ENCODE peak calls at places on chromosome 16, in four cellular contexts. N is tibial nerve, P is heart left ventricle, B is sigmoid colon. M is an unnamed sample.

GRCh38 chr16:21684199-21684598 is 20.4 kb downstream of the OTOA start:
- DNase-seq in N (no peak), P (no peak), B (no peak), M (no peak)

GRCh38 chr16:66365588-66365987 is 903 bp upstream of the CDH5 start:
- DNase-seq in N (peak), P (peak), B (no peak), M (no peak)

GRCh38 chr16:48607056-48607825 is 2.7 kb downstream of the N4BP1 start:
- DNase-seq in N (no peak), P (no peak), B (no peak), M (no peak)

GRCh38 chr16:81544691-81545365 is 100.2 kb downstream of the CMIP start:
- DNase-seq in N (no peak), P (no peak), B (no peak), M (no peak)

GRCh38 chr16:88378836-88379693 is 3.7 kb upstream of the ZNF469 start:
- DNase-seq in N (no peak), P (peak), B (peak), M (no peak)

GRCh38 chr16:798666-799065 is 1.9 kb downstream of the GNG13 start:
- DNase-seq in N (no peak), P (no peak), B (no peak), M (no peak)

GRCh38 chr16:84582958-84583516 is 34.8 kb downstream of the COTL1 start:
- DNase-seq in N (no peak), P (no peak), B (no peak), M (no peak)

GRCh38 chr16:70660672-70661350 is 14.5 kb downstream of the IL34 start:
- DNase-seq in N (no peak), P (no peak), B (peak), M (no peak)

GRCh38 chr16:24645739-24646645 is 83.5 kb upstream of the TNRC6A start:
- DNase-seq in N (peak), P (no peak), B (peak), M (no peak)

GRCh38 chr16:85057948-85058347 is 30.4 kb downstream of the KIAA0513 start:
- DNase-seq in N (no peak), P (peak), B (no peak), M (no peak)

GRCh38 chr16:57941016-57941656 is 29.8 kb downstream of the CNGB1 start:
- DNase-seq in N (no peak), P (peak), B (no peak), M (no peak)

GRCh38 chr16:81708459-81709368 is 70.4 kb upstream of the PLCG2 start:
- DNase-seq in N (no peak), P (no peak), B (no peak), M (no peak)

GRCh38 chr16:1194665-1195392 is 30.2 kb downstream of the TPSG1 start:
- DNase-seq in N (no peak), P (no peak), B (no peak), M (no peak)

GRCh38 chr16:85531516-85531915 is 81.6 kb upstream of the GSE1 start:
- DNase-seq in N (no peak), P (peak), B (no peak), M (no peak)

GRCh38 chr16:17106243-17106791 is 364.4 kb downstream of the XYLT1 start:
- DNase-seq in N (no peak), P (no peak), B (no peak), M (no peak)

GRCh38 chr16:68298907-68299515 is 11.7 kb downstream of the SLC7A6OS start:
- DNase-seq in N (no peak), P (peak), B (peak), M (no peak)

GRCh38 chr16:21593530-21594289 is 5.7 kb upstream of the METTL9 start:
- DNase-seq in N (no peak), P (no peak), B (no peak), M (no peak)

GRCh38 chr16:4538386-4539235 is at the start of gene CDIP1:
- DNase-seq in N (peak), P (peak), B (peak), M (peak)
- TF ChIP-seq POLR2A in N (peak), P (peak), B (peak), M (peak)

GRCh38 chr16:89700100-89700648 is 1.3 kb downstream of the SPATA2L start:
- DNase-seq in N (peak), P (peak), B (peak), M (peak)

GRCh38 chr16:89705006-89705405 is 3.5 kb upstream of the SPATA2L start:
- DNase-seq in N (no peak), P (no peak), B (no peak), M (no peak)

GRCh38 chr16:89704281-89704680 is 2.8 kb upstream of the SPATA2L start:
- DNase-seq in N (no peak), P (no peak), B (no peak), M (no peak)

GRCh38 chr16:89700649-89701424 is 668 bp downstream of the SPATA2L start:
- DNase-seq in N (no peak), P (peak), B (no peak), M (peak)

DNA sequence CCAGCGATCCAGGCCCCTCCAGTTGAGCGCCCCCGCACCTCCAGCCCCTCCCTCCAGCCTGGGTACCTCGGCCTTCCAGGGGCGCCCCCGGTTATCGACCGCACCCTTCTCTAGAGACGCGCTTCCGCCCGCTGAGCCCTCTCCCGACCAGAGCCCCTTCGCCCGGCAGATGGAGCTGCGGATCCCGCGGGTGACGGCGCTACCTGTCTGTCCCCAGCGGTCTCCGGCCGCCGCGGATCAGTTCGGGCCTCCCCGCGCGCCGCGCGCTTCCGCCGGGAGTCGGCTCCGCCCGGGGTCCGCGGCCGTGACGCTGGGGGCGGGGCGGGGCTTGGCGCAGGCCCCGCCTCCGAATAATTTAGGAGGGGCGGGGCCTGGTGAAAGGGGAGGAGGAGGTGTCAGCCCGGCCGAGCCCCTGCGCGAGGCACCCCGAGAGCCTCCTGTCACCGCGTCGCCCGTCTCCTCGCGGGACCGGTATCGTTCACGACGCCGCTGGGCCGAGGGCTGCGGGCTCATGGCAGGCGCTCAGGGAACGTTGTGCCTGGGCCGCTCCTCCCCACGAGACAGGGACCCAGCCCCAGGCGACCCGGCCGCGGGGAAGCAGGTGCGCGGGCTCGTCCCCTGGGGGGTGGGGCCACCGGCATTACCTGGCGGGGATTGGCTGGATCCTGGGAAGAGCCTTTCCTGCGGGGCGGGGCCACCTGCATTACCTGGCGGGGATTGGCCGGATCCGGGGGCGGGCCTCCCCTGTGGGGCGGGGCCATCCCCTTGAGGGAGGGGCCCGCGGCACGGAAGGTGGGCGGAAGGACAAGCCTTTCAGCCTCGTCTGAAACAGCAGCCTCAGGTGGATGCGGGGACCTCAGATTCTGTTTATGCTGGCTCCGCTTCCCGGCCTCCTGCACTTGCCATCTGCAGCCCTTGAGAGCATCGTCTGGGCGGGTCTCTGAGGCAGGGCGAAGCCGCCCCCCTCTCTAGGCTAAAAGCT is at the start of gene SPATA2L:
- DNase-seq in N (peak), P (peak), B (peak), M (peak)
- TF ChIP-seq CTCF in N (peak), P (no peak), B (peak), M (peak)

DNA sequence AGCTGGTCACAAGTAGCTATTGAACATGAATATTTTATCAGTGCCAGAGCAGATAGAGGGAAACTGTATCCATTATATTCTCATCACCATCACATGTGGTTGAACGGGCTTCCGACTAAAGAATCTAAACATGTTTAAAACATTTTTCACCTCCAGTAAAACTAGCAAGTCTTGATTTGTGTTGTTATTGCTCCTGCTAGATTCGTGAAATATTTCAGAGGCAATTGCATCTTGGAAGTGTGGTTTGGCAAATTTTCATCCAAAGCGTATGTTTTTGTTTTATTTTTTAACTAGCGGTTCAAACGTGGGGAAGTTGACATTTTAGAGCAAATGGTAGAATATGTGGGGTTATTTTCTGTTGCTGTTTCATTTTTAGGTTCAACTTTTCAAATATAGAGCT is 483.0 kb downstream of the CDH13 start:
- DNase-seq in N (no peak), P (no peak), B (no peak), M (no peak)
- TF ChIP-seq POLR2A in N (no peak), P (no peak), B (no peak), M (no peak)

GRCh38 chr16:78458588-78458987 is 359.1 kb downstream of the WWOX start:
- DNase-seq in N (no peak), P (no peak), B (no peak), M (no peak)
- TF ChIP-seq CTCF in N (no peak), P (no peak), B (no peak), M (no peak)

GRCh38 chr16:19328364-19328763 is 42.8 kb downstream of the CLEC19A start:
- DNase-seq in N (no peak), P (no peak), B (no peak), M (no peak)

DNA sequence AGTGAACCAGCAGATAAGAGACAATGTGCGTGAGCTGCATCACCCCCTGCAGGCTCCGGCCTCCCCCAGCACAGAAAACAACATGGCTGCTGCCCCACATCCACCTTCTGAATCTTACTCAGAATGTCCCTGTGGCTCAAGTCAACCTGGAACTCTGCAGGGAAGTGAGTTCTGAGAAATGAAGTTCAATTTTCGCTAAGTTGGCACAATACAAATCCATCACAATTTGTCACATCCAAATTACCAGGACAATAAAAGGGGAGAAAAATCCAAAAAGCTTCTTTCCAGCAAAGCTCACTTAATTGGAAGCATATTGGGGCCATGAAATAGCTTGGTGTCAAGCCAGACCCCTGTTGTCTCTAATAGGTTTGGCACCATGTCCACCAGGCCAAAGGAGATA is 38.1 kb downstream of the CLEC19A start:
- DNase-seq in N (no peak), P (no peak), B (no peak), M (no peak)
- TF ChIP-seq POLR2A in N (no peak), P (no peak), B (no peak), M (no peak)